ENCODE peak calls at places on chromosomes 7 and 10, in five cellular contexts. Q, R, J, E and M are unnamed samples.

GRCh38 chr10:73827346-73828089 is 16.1 kb upstream of the NDST2 start:
- DNase-seq in Q (no peak), R (no peak), E (no peak), J (no peak), M (no peak)

GRCh38 chr7:5997210-5997808 is 11.5 kb downstream of the PMS2 start:
- DNase-seq in R (peak), Q (no peak), E (peak), J (peak), M (no peak)

GRCh38 chr7:70037171-70037933 is 439.1 kb downstream of the AUTS2 start:
- DNase-seq in J (no peak), E (no peak), Q (no peak), R (peak), M (no peak)

GRCh38 chr7:73972614-73973013 is 55.4 kb upstream of the ELN start:
- DNase-seq in Q (no peak), E (no peak), R (no peak), J (no peak), M (no peak)

GRCh38 chr7:35593896-35594295 is 101.0 kb downstream of the HERPUD2 start:
- DNase-seq in Q (no peak), J (peak), R (peak), E (peak), M (peak)

GRCh38 chr10:1213252-1213651 is 157.1 kb downstream of the WDR37 start:
- DNase-seq in Q (no peak), J (no peak), R (no peak), E (no peak), M (no peak)

GRCh38 chr10:19922236-19922963 is 106.2 kb downstream of the PLXDC2 start:
- DNase-seq in J (no peak), Q (no peak), R (no peak), E (no peak), M (no peak)

GRCh38 chr10:1408656-1409358 is 328.5 kb downstream of the ADARB2 start:
- DNase-seq in E (no peak), Q (no peak), R (no peak), J (no peak), M (no peak)

GRCh38 chr10:4847580-4848020 is 21.6 kb downstream of the AKR1E2 start:
- DNase-seq in E (peak), R (no peak), Q (no peak), J (no peak), M (no peak)

GRCh38 chr7:696426-697258 is 29.9 kb upstream of the DNAAF5 start:
- DNase-seq in E (no peak), Q (no peak), R (no peak), J (no peak), M (no peak)

GRCh38 chr7:102215281-102215680 is 71.4 kb upstream of the SH2B2 start:
- DNase-seq in E (no peak), J (no peak), R (no peak), Q (no peak), M (no peak)

GRCh38 chr7:70032673-70033072 is 434.4 kb downstream of the AUTS2 start:
- DNase-seq in E (no peak), J (no peak), Q (no peak), R (no peak), M (no peak)

GRCh38 chr10:104766341-104766740 is 125.3 kb downstream of the SORCS3 start:
- DNase-seq in E (no peak), J (no peak), Q (no peak), R (no peak), M (no peak)

GRCh38 chr7:68573271-68574000 is 1024.8 kb upstream of the AUTS2 start:
- DNase-seq in E (no peak), Q (no peak), J (no peak), R (no peak), M (no peak)

GRCh38 chr7:50552921-50553320 is 12.3 kb downstream of the DDC start:
- DNase-seq in R (no peak), E (no peak), J (peak), Q (no peak), M (no peak)

GRCh38 chr7:98249106-98249505 is 2.9 kb downstream of the TECPR1 start:
- DNase-seq in R (peak), E (no peak), Q (no peak), J (no peak), M (no peak)

GRCh38 chr7:151251926-151252835 is 3.7 kb upstream of the SMARCD3 start:
- DNase-seq in R (peak), E (peak), Q (no peak), J (no peak), M (no peak)

GRCh38 chr7:79290841-79291497 is 162.5 kb downstream of the MAGI2 start:
- DNase-seq in J (no peak), R (no peak), Q (no peak), E (no peak), M (no peak)

GRCh38 chr7:69635572-69636190 is 37.4 kb downstream of the AUTS2 start:
- DNase-seq in J (no peak), R (no peak), E (no peak), Q (no peak), M (no peak)

GRCh38 chr10:13872411-13872810 is 285.6 kb downstream of the PRPF18 start:
- DNase-seq in Q (no peak), E (no peak), R (no peak), J (no peak), M (no peak)

GRCh38 chr7:31095286-31096197 is 43.4 kb downstream of the ADCYAP1R1 start:
- DNase-seq in J (no peak), R (no peak), Q (no peak), E (no peak), M (no peak)

GRCh38 chr7:157335256-157335655 is 1.5 kb upstream of the DNAJB6 start:
- DNase-seq in E (no peak), J (no peak), Q (no peak), R (no peak), M (no peak)

GRCh38 chr7:1950623-1951523 is 280.8 kb downstream of the ELFN1 start:
- DNase-seq in Q (no peak), E (peak), R (peak), J (no peak), M (no peak)

GRCh38 chr10:28845009-28845682 is 167.8 kb downstream of the BAMBI start:
- DNase-seq in E (no peak), R (no peak), J (no peak), Q (no peak), M (no peak)

GRCh38 chr7:67937717-67938191 is 941.1 kb downstream of the TYW1 start:
- DNase-seq in Q (no peak), E (no peak), R (no peak), J (no peak), M (no peak)

GRCh38 chr7:78873117-78873516 is 580.4 kb downstream of the MAGI2 start:
- DNase-seq in E (no peak), Q (no peak), R (no peak), J (no peak), M (peak)

GRCh38 chr10:34911661-34912205 is 96.6 kb upstream of the PARD3 start:
- DNase-seq in R (no peak), E (no peak), Q (no peak), J (no peak), M (no peak)

GRCh38 chr7:32262315-32262714 is 192.1 kb upstream of the PDE1C start:
- DNase-seq in J (no peak), R (no peak), E (no peak), Q (no peak), M (no peak)

GRCh38 chr7:26574476-26574875 is 282.8 kb downstream of the SNX10 start:
- DNase-seq in R (no peak), E (no peak), Q (no peak), J (no peak), M (no peak)

GRCh38 chr7:24834150-24834798 is 77.0 kb upstream of the GSDME start:
- DNase-seq in R (no peak), E (no peak), J (no peak), Q (no peak), M (no peak)

GRCh38 chr7:85041599-85042216 is 145.1 kb downstream of the SEMA3D start:
- DNase-seq in R (peak), Q (peak), E (peak), J (peak), M (peak)

GRCh38 chr10:122310311-122311050 is 39.4 kb downstream of the BTBD16 start:
- DNase-seq in E (no peak), J (peak), R (no peak), Q (no peak), M (no peak)

GRCh38 chr7:134343136-134343535 is 26.4 kb upstream of the SLC35B4 start:
- DNase-seq in Q (no peak), E (no peak), J (no peak), R (no peak), M (no peak)

GRCh38 chr7:31314781-31315180 is 25.7 kb downstream of the NEUROD6 start:
- DNase-seq in R (no peak), E (no peak), Q (no peak), J (no peak), M (no peak)

GRCh38 chr10:47296111-47296894 is 3.7 kb upstream of the GDF10 start:
- DNase-seq in Q (no peak), J (no peak), R (no peak), E (no peak), M (no peak)

GRCh38 chr7:112225006-112225405 is 18.5 kb downstream of the ZNF277 start:
- DNase-seq in Q (no peak), E (no peak), R (no peak), J (no peak), M (no peak)

DNA sequence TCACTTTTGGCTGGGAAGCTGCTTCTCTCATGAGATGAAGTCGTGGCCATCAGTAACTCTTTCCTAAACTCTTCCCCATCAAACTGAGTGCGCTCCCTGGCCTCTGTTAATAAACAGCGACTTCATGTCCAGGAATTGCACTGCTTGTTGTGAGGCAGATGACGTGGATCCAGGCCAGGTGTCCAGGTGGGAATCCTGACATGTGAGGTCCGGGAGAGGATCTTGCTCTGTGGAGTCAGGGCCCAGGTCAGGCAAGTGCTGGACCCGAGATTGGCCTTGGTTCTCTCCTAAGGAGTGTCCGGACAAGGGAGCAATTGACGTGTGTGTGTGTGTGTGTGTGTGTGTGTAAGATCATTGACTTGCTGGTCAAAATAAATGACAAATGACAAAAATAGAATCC is 362.7 kb downstream of the GLRX3 start:
- DNase-seq in Q (no peak), J (no peak), E (no peak), R (no peak), M (no peak)
- TF ChIP-seq YY1 in Q (no peak), J (no peak), E (no peak), R (no peak), M (no peak)

DNA sequence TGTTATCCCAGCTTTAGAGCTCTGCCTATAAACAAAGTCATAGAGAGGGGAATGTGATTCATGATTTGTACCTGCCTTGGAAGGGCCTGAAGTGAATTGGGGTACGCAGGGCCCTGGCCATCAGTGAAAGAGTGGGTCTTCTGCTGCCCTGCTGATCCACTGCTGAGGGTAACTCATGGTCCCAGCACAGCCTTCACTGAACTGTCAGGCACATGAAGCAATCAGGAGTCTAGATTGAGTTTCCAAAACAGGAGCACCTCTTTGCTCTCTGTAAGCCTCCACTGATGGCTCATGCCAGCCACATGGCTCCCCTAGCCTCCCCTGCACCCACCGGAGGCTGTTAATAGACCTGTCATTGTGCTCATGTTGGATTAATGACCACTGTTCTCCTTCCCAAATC is 217.6 kb downstream of the KCNMA1 start:
- DNase-seq in E (no peak), Q (no peak), R (no peak), J (no peak), M (no peak)
- TF ChIP-seq TAF1 in E (no peak), Q (no peak), R (no peak), J (no peak), M (no peak)

DNA sequence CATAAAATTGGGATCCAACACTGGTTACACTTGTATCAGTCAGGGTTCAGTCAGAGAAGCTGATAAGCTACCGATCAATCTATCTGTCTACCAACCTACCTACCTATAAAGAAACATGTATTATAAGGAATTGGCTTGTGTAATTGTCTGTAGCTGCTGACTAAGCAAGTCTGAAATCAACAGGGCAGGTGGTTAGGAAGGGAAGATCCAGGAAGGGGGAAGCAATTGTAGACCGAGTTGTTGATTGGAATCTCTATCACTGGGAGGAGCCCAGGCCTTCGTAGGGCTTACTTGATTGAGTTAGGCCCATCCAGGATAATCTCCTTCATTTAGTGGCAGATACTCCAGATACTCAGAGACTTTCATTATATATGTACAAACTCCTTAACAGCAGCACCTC is 271.5 kb upstream of the TEX47 start:
- DNase-seq in R (no peak), E (no peak), Q (no peak), J (no peak), M (no peak)
- TF ChIP-seq YY1 in R (no peak), E (no peak), Q (no peak), J (no peak), M (no peak)

DNA sequence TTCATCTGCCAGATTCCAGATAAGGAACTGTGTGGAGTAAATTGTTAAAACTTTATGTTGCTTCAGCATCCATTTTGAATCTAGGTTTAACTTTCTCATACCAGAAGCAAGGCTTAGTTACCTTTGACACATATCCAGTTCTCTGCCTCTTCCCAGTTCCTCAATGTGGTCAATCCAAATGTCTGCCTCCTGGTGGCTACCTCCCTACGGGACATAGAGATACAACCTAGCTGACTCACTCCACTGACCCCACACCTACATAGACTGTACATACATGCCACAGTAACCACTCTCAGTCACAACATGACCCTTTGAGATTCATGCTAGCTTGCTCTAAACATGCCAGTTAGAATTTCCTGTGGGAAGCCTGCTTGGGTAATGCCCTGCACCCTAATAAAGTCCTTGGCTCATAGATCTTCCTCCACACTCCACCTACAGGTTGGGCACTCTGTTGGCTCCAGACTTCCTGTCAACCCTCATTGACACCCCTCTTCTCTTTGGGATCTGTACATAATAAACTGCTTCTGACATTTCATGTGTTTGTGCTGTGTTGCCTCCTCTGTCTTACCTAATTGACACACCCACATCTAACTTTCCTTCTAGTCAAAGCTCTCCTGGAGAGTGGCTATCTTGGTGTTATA is 278.1 kb downstream of the HTR7 start:
- DNase-seq in E (no peak), J (peak), Q (no peak), R (no peak), M (peak)
- TF ChIP-seq TAF1 in E (no peak), J (no peak), Q (no peak), R (no peak), M (no peak)